ENCODE peak calls at places on chromosomes 3 and 15, in four cellular contexts. H is A673, G is Karpas-422, D is esophagus squamous epithelium. E is an unnamed sample.
A peak's percentile ranks its signal among the peaks of the same experiment; 100 is the strongest.

GRCh38 chr3:187044871-187045552 is 94.3 kb downstream of the RPL39L start:
- DNase-seq in G (peak; percentile 66), D (no peak), H (peak; percentile 34), E (no peak)

GRCh38 chr3:127238602-127239001 is 45.7 kb downstream of the PRR23E start:
- DNase-seq in D (no peak), H (no peak), G (no peak), E (no peak)

GRCh38 chr3:59131016-59131771 is 81.4 kb upstream of the CFAP20DC start:
- DNase-seq in D (no peak), G (no peak), H (no peak), E (no peak)

GRCh38 chr3:5045961-5046360 is 66.7 kb downstream of the BHLHE40 start:
- DNase-seq in G (no peak), D (no peak), H (no peak), E (no peak)

GRCh38 chr3:124860599-124860998 is 26.6 kb downstream of the ITGB5 start:
- DNase-seq in D (no peak), G (no peak), H (no peak), E (no peak)

GRCh38 chr3:101038880-101039279 is 45.7 kb upstream of the ABI3BP start:
- DNase-seq in H (peak; percentile 87), D (no peak), G (no peak), E (no peak)

GRCh38 chr3:5888845-5889244 is 701.3 kb downstream of the EDEM1 start:
- DNase-seq in H (peak; percentile 92), G (no peak), D (no peak), E (no peak)

GRCh38 chr3:18438586-18438985 is 13.4 kb upstream of the SATB1 start:
- DNase-seq in D (no peak), G (no peak), H (no peak), E (peak; percentile 49)

GRCh38 chr3:158532099-158532734 is 38.8 kb upstream of the MLF1 start:
- DNase-seq in H (peak; percentile 63), D (no peak), G (peak; percentile 81), E (no peak)

GRCh38 chr3:50238549-50239026 is 2.6 kb downstream of the GNAI2 start:
- DNase-seq in H (peak; percentile 30), G (no peak), D (no peak), E (no peak)

GRCh38 chr3:126442099-126442848 is 33.4 kb downstream of the ZXDC start:
- DNase-seq in H (no peak), G (no peak), D (no peak), E (no peak)

GRCh38 chr3:58164199-58164879 is 46.4 kb downstream of the DNASE1L3 start:
- DNase-seq in D (no peak), G (no peak), H (no peak), E (no peak)

GRCh38 chr3:60434945-60435344 is 816.3 kb downstream of the FHIT start:
- DNase-seq in D (no peak), G (no peak), H (no peak), E (no peak)

GRCh38 chr3:76965122-76965725 is 74.7 kb upstream of the ROBO2 start:
- DNase-seq in H (no peak), D (no peak), G (no peak), E (no peak)

GRCh38 chr15:31434418-31435255 is 108.0 kb downstream of the KLF13 start:
- DNase-seq in D (peak; percentile 36), G (peak; percentile 66), H (no peak), E (peak; percentile 78)

GRCh38 chr15:77415450-77416448 is 4.2 kb downstream of the PEAK1 start:
- DNase-seq in D (no peak), G (no peak), H (no peak), E (no peak)

GRCh38 chr15:39887832-39888231 is 32.2 kb downstream of the GPR176 start:
- DNase-seq in D (no peak), H (peak; percentile 65), G (peak; percentile 41), E (no peak)

GRCh38 chr3:15436246-15436645 is 8.8 kb downstream of the EAF1 start:
- DNase-seq in H (no peak), D (no peak), G (no peak), E (no peak)

GRCh38 chr3:15434756-15435155 is 7.4 kb downstream of the EAF1 start:
- DNase-seq in D (no peak), G (no peak), H (no peak), E (no peak)

GRCh38 chr3:15430624-15431023 is 3.2 kb downstream of the EAF1 start:
- DNase-seq in H (no peak), D (no peak), G (no peak), E (no peak)

GRCh38 chr3:15431256-15431837 is 3.9 kb downstream of the EAF1 start:
- DNase-seq in D (no peak), G (no peak), H (no peak), E (no peak)

DNA sequence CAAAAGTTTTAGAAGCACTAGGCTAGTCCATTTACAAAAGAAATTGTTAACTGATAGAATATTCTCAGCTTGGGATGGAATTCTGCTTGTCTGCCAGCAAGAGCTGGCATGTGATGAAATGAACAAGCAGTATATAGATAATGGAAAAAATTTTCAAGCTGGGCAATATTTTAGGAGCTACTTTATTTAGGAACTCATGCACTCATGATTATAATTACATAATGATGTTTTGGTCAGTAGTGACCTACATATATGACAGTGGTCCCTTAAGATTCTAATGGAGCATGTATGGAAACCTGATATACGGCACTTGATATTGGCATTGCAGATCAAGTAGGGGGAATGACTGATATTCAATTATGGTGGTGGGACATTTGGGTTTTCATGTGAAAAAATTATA is 6.1 kb downstream of the EAF1 start:
- DNase-seq in H (no peak), G (no peak), D (no peak), E (no peak)
- H3K36me3 ChIP-seq in H (peaks cover 68% of the 10 kb centered on the region), G (peaks cover 55% of the 10 kb centered on the region), D (peaks cover 87% of the 10 kb centered on the region), E (peaks cover 69% of the 10 kb centered on the region)

GRCh38 chr3:152257246-152258074 is 11.3 kb upstream of the MBNL1 start:
- DNase-seq in H (no peak), G (no peak), D (no peak), E (no peak)
- H3K4me1 ChIP-seq in H (no peaks in the 10 kb centered on the region), G (peaks cover 19% of the 10 kb centered on the region), D (peaks cover 23% of the 10 kb centered on the region), E (peaks cover 53% of the 10 kb centered on the region)

DNA sequence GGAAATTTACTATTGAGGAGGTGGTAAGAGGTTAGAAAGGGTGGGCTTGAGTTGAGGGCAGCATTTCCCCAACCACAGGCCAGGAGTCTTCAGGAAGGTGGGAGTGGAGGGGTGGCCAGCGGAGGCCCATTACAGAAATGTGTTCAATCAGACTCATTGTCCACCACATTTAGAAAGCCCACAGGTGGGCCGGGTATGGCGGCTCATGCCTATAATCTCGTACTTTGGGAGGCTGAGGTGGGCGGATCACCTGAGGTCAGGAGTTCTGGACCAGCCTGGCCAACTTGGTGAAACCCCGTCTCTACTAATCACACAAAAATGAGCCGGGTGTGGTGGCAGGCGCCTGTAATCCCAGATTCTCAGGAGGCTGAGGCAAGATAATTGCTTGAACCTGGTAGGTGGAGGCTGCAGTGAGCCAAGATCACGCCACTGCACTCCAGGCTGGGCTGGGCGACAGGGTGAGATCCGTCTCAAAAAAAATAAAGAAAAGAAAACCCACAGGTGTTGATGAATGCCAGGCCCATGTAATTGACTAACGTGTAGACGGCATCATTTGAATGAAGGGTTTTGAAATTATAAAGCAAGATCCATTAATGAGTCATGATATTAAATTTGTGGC is 12.2 kb upstream of the SYNM start:
- DNase-seq in D (no peak), H (no peak), G (no peak), E (no peak)
- H3K27me3 ChIP-seq in D (no peaks in the 10 kb centered on the region), H (no peaks in the 10 kb centered on the region), G (no peaks in the 10 kb centered on the region), E (no peaks in the 10 kb centered on the region)

DNA sequence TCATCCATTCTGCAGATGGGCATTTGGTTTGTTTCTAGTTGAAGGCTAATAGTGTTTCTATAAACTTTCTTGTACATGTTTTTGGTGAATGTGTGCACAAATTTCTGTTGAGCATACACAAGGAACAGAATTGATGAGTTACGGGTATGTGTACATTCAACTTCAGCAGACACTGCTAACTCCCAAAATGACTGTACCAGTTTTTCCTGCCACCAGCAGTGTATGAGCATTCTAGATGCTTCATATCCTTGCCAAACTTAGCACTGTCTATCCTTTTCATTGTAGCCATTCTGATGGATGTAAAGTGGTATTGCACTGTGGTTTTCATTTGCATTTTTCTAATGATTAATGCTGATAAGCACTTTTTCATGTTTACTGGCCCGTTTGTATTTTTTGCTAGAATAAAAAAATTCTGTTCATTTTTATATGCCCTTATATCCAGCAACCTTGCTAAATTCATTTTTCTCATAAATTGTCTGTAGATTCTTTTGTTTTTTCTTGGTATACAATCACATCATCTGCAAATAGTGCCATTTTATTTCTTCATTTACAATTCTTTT is 110.2 kb downstream of the ATP1B3 start:
- DNase-seq in G (no peak), D (no peak), H (no peak), E (no peak)
- H3K36me3 ChIP-seq in G (no peaks in the 10 kb centered on the region), D (peaks cover 5% of the 10 kb centered on the region), H (no peaks in the 10 kb centered on the region), E (no peaks in the 10 kb centered on the region)

DNA sequence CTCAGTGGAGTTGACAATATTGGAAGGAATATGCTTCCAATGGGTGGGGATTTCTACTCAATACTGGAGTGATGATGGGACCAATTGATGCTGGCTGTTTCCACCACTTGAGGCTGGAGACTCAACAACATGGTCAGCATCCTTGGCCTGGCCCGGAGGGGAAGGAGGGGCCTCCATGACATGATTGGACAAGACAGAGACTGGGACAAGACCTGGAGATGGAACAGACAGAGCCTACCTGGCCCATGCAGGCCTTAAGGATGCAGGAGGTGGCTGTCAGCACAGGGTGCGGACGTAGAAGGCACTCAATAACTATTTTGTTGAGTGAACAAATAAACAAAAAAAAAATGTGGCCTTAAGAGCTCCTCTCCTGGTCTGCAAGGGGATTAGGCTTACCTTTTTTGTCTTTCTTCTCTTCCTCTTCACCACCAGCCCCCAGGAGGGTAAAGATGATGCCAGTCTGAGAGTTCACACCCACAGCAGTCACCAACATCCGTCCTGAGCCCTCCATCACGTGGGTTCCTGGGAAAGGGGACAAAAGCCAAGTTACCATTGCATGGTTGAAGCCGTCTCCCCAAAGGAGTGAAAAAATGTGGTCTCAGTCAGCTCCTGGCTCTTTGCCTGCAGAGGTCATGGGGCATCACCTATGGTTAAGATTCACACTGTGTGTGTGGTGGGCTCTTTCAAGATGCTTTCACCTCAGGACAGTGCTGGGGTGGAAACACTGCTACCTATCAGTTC is 67.1 kb upstream of the SEC13 start:
- DNase-seq in G (no peak), H (no peak), D (no peak), E (no peak)
- H3K4me1 ChIP-seq in G (peaks cover 66% of the 10 kb centered on the region), H (no peaks in the 10 kb centered on the region), D (no peaks in the 10 kb centered on the region), E (peaks cover 5% of the 10 kb centered on the region)

GRCh38 chr15:68614621-68615035 is 35.8 kb downstream of the CORO2B start:
- DNase-seq in D (no peak), G (no peak), H (no peak), E (no peak)
- H3K27me3 ChIP-seq in D (no peaks in the 10 kb centered on the region), G (no peaks in the 10 kb centered on the region), H (no peaks in the 10 kb centered on the region), E (no peaks in the 10 kb centered on the region)

GRCh38 chr3:14137004-14137403 is 12.2 kb downstream of the TMEM43 start:
- DNase-seq in G (no peak), D (no peak), H (no peak), E (no peak)
- H3K36me3 ChIP-seq in G (no peaks in the 10 kb centered on the region), D (peaks cover 100% of the 10 kb centered on the region), H (peaks cover 43% of the 10 kb centered on the region), E (peaks cover 78% of the 10 kb centered on the region)

DNA sequence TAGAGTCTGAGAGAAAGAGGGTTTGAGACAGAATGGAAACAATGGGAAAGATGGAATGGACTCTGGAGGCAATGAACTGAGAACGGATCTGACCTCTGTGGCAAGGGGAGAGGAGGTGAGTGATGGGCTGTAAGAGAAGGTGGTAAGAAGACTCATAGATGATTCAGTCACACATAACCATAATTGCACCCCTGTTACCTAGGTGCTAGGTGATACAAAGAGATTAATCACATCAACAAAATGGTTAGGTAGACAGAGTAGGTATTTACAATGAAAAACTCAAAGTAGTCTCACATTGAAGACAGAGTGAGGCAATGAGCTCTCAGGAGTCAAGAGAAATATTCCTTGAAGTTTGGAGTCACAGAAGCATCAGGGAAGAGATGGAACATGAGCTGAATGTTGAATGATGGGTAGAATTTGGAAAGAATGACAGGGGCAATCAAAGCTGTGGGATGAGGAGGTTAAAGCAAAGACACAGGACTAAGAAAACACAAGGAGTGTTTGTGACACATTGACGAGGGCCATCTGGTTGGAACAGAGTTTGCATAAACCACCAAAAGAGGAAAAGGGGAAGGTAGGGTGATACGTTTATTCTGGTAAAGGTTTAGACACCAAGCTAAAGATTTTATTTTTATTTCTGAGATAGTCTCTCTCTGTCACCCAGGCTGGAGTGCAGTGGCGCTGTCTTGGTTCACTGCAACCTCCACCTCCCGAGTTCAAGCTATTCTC is 32.7 kb downstream of the MME start:
- DNase-seq in D (no peak), G (peak; percentile 90), H (no peak), E (no peak)
- H3K4me1 ChIP-seq in D (no peaks in the 10 kb centered on the region), G (peaks cover 90% of the 10 kb centered on the region), H (no peaks in the 10 kb centered on the region), E (no peaks in the 10 kb centered on the region)